ENCODE peak calls at places on chromosomes 5 and 9, in nine cellular contexts. V, L, T, C, R, X, N, U and Y are unnamed samples.

GRCh38 chr5:32687167-32687831 is 23.8 kb upstream of the NPR3 start:
- DNase-seq in V (no peak), L (peak; percentile 82), T (no peak), C (no peak), R (no peak), X (no peak), N (no peak), U (no peak), Y (no peak)

GRCh38 chr5:176656467-176656990 is 9.2 kb downstream of the TSPAN17 start:
- DNase-seq in V (no peak), L (no peak), T (no peak), C (no peak), R (no peak), X (no peak), N (no peak), U (no peak), Y (no peak)

GRCh38 chr5:78819166-78819565 is 165.9 kb downstream of the ARSB start:
- DNase-seq in V (no peak), L (no peak), T (no peak), C (no peak), R (no peak), X (no peak), N (no peak), U (no peak), Y (no peak)

GRCh38 chr5:626850-627249 is 14.7 kb downstream of the CEP72 start:
- DNase-seq in V (no peak), L (no peak), T (no peak), C (no peak), R (no peak), X (no peak), N (no peak), U (no peak), Y (no peak)

GRCh38 chr9:111598730-111599091 is 736 bp downstream of the PTGR1 start:
- DNase-seq in V (no peak), L (no peak), T (no peak), C (peak; percentile 35), R (no peak), X (peak; percentile 47), N (no peak), U (peak; percentile 56), Y (no peak)

GRCh38 chr9:133372144-133372543 is 3.7 kb downstream of the SURF4 start:
- DNase-seq in V (no peak), L (peak; percentile 83), T (no peak), C (no peak), R (no peak), X (no peak), N (no peak), U (no peak), Y (no peak)

GRCh38 chr5:140189253-140189652 is 14.3 kb downstream of the CYSTM1 start:
- DNase-seq in V (no peak), L (no peak), T (no peak), C (no peak), R (no peak), X (no peak), N (no peak), U (no peak), Y (no peak)

GRCh38 chr9:3777137-3777536 is 251.3 kb upstream of the RFX3 start:
- DNase-seq in V (no peak), L (no peak), T (no peak), C (no peak), R (no peak), X (no peak), N (no peak), U (no peak), Y (no peak)

GRCh38 chr9:79577969-79578723 is 6.4 kb downstream of the TLE4 start:
- DNase-seq in V (no peak), L (no peak), T (no peak), C (no peak), R (no peak), X (no peak), N (no peak), U (peak; percentile 75), Y (no peak)

GRCh38 chr9:126563556-126563955 is 50.2 kb upstream of the LMX1B start:
- DNase-seq in V (no peak), L (no peak), T (no peak), C (no peak), R (no peak), X (no peak), N (no peak), U (no peak), Y (no peak)

GRCh38 chr9:26809795-26810194 is 82.8 kb downstream of the CAAP1 start:
- DNase-seq in V (no peak), L (no peak), T (no peak), C (peak; percentile 6), R (no peak), X (no peak), N (no peak), U (peak; percentile 68), Y (no peak)

GRCh38 chr5:128455861-128456361 is 82.1 kb downstream of the FBN2 start:
- DNase-seq in V (no peak), L (no peak), T (no peak), C (no peak), R (no peak), X (no peak), N (no peak), U (no peak), Y (no peak)

GRCh38 chr9:110844121-110844520 is 175.5 kb downstream of the MUSK start:
- DNase-seq in V (no peak), L (no peak), T (no peak), C (no peak), R (no peak), X (no peak), N (no peak), U (no peak), Y (no peak)

GRCh38 chr5:61631438-61631941 is 299.4 kb downstream of the ZSWIM6 start:
- DNase-seq in V (peak; percentile 76), L (no peak), T (no peak), C (no peak), R (no peak), X (no peak), N (no peak), U (no peak), Y (no peak)

GRCh38 chr5:67774153-67774552 is 441.4 kb upstream of the PIK3R1 start:
- DNase-seq in V (no peak), L (no peak), T (no peak), C (peak; percentile 21), R (no peak), X (no peak), N (no peak), U (no peak), Y (no peak)

GRCh38 chr5:79151933-79152671 is 40.5 kb downstream of the BHMT start:
- DNase-seq in V (no peak), L (no peak), T (no peak), C (no peak), R (no peak), X (no peak), N (no peak), U (no peak), Y (no peak)

GRCh38 chr9:135087489-135087791 is at the start of gene OLFM1:
- DNase-seq in V (peak; percentile 88), L (peak; percentile 72), T (no peak), C (peak; percentile 64), R (no peak), X (peak; percentile 69), N (no peak), U (peak; percentile 25), Y (no peak)

GRCh38 chr9:115305543-115305942 is 187.6 kb upstream of the TNC start:
- DNase-seq in V (no peak), L (no peak), T (no peak), C (no peak), R (no peak), X (no peak), N (no peak), U (no peak), Y (no peak)

GRCh38 chr5:114223866-114224265 is 138.0 kb upstream of the KCNN2 start:
- DNase-seq in V (no peak), L (no peak), T (no peak), C (no peak), R (no peak), X (no peak), N (no peak), U (peak; percentile 57), Y (no peak)

GRCh38 chr9:35951736-35952135 is 6.2 kb downstream of the OR2S2 start:
- DNase-seq in V (no peak), L (no peak), T (no peak), C (peak; percentile 56), R (peak; percentile 13), X (no peak), N (no peak), U (peak; percentile 86), Y (no peak)

GRCh38 chr9:108869092-108869725 is 7.1 kb downstream of the ACTL7A start:
- DNase-seq in V (no peak), L (peak; percentile 82), T (no peak), C (peak; percentile 57), R (no peak), X (no peak), N (no peak), U (peak; percentile 60), Y (no peak)

GRCh38 chr9:72396247-72397091 is 31.5 kb upstream of the ZFAND5 start:
- DNase-seq in V (no peak), L (no peak), T (no peak), C (peak; percentile 71), R (peak; percentile 74), X (no peak), N (no peak), U (peak; percentile 69), Y (no peak)

GRCh38 chr9:86700601-86701000 is 246.7 kb downstream of the GAS1 start:
- DNase-seq in V (peak; percentile 71), L (no peak), T (no peak), C (no peak), R (no peak), X (no peak), N (no peak), U (no peak), Y (no peak)

GRCh38 chr9:37079370-37080164 is 40.8 kb upstream of the ZCCHC7 start:
- DNase-seq in V (peak; percentile 95), L (peak; percentile 95), T (peak; percentile 91), C (peak; percentile 85), R (peak; percentile 72), X (peak; percentile 95), N (peak; percentile 81), U (peak; percentile 95), Y (peak; percentile 93)

GRCh38 chr5:133372306-133373008 is 239.9 kb downstream of the FSTL4 start:
- DNase-seq in V (no peak), L (no peak), T (no peak), C (no peak), R (no peak), X (no peak), N (no peak), U (no peak), Y (no peak)

GRCh38 chr9:76369583-76369982 is 24.6 kb downstream of the RFK start:
- DNase-seq in V (no peak), L (peak; percentile 85), T (peak; percentile 71), C (no peak), R (peak; percentile 11), X (no peak), N (no peak), U (no peak), Y (peak; percentile 7)

GRCh38 chr9:122261469-122261881 is 3.2 kb downstream of the RBM18 start:
- DNase-seq in V (peak; percentile 68), L (peak; percentile 82), T (peak; percentile 26), C (peak; percentile 48), R (peak; percentile 7), X (no peak), N (no peak), U (peak; percentile 17), Y (no peak)

GRCh38 chr5:176413709-176414191 is 2.6 kb downstream of the CLTB start:
- DNase-seq in V (no peak), L (no peak), T (no peak), C (no peak), R (no peak), X (no peak), N (no peak), U (no peak), Y (no peak)

GRCh38 chr5:27015758-27016157 is 22.6 kb downstream of the CDH9 start:
- DNase-seq in V (no peak), L (no peak), T (no peak), C (no peak), R (no peak), X (no peak), N (no peak), U (no peak), Y (no peak)

GRCh38 chr5:93421498-93421897 is 159.5 kb downstream of the NR2F1-AS1 start:
- DNase-seq in V (no peak), L (no peak), T (no peak), C (no peak), R (no peak), X (no peak), N (no peak), U (no peak), Y (no peak)

GRCh38 chr9:137384116-137384756 is 38.7 kb downstream of the EXD3 start:
- DNase-seq in V (peak; percentile 3), L (peak; percentile 38), T (no peak), C (no peak), R (peak; percentile 53), X (no peak), N (no peak), U (no peak), Y (no peak)